ENCODE peak calls at places on chromosomes 6 and 20, in eight cellular contexts. S is HepG2, V is GM23338, H is GM12878, R is HCT116, F is Panc1, I is K562, N is upper lobe of left lung. W is an unnamed sample.

GRCh38 chr6:122580731-122581130 is 29.5 kb upstream of the PKIB start:
- ATAC-seq in S (peak), V (peak), H (peak), R (peak), F (no peak), I (peak), N (no peak), W (no peak)

GRCh38 chr20:19487420-19487819 is 270.6 kb upstream of the RIN2 start:
- ATAC-seq in S (no peak), V (no peak), H (no peak), R (no peak), F (no peak), I (no peak), N (no peak), W (no peak)

GRCh38 chr20:31633339-31633914 is 4.3 kb upstream of the COX4I2 start:
- ATAC-seq in S (peak), V (no peak), H (no peak), R (no peak), F (peak), I (peak), N (peak), W (peak)

GRCh38 chr20:47993035-47993755 is 207.9 kb upstream of the SULF2 start:
- ATAC-seq in S (no peak), V (no peak), H (no peak), R (no peak), F (no peak), I (no peak), N (no peak), W (no peak)

GRCh38 chr20:20038586-20038985 is 13.7 kb downstream of the CRNKL1 start:
- ATAC-seq in S (no peak), V (no peak), H (no peak), R (no peak), F (no peak), I (no peak), N (no peak), W (no peak)

GRCh38 chr6:68726307-68726706 is 91.2 kb downstream of the ADGRB3 start:
- ATAC-seq in S (no peak), V (no peak), H (no peak), R (no peak), F (no peak), I (no peak), N (no peak), W (no peak)

GRCh38 chr20:13338097-13338661 is 117.1 kb downstream of the ISM1 start:
- ATAC-seq in S (no peak), V (no peak), H (peak), R (no peak), F (no peak), I (no peak), N (no peak), W (no peak)

GRCh38 chr6:27183082-27183832 is 64.2 kb upstream of the PRSS16 start:
- ATAC-seq in S (no peak), V (peak), H (no peak), R (no peak), F (no peak), I (no peak), N (no peak), W (no peak)

GRCh38 chr20:57693670-57694329 is 16.0 kb downstream of the PMEPA1 start:
- ATAC-seq in S (no peak), V (no peak), H (no peak), R (no peak), F (no peak), I (no peak), N (no peak), W (no peak)

GRCh38 chr6:144474904-144475303 is 189.8 kb downstream of the UTRN start:
- ATAC-seq in S (no peak), V (no peak), H (no peak), R (no peak), F (no peak), I (no peak), N (no peak), W (no peak)

GRCh38 chr6:139277161-139277560 is 14.6 kb downstream of the TXLNB start:
- ATAC-seq in S (no peak), V (no peak), H (no peak), R (no peak), F (no peak), I (no peak), N (no peak), W (no peak)

GRCh38 chr6:18091382-18091781 is 31.1 kb downstream of the NHLRC1 start:
- ATAC-seq in S (no peak), V (no peak), H (no peak), R (no peak), F (no peak), I (no peak), N (no peak), W (no peak)

GRCh38 chr6:23224540-23224939 is 655.2 kb downstream of the HDGFL1 start:
- ATAC-seq in S (no peak), V (no peak), H (peak), R (no peak), F (no peak), I (no peak), N (no peak), W (no peak)

GRCh38 chr20:16258766-16259165 is 314.5 kb downstream of the KIF16B start:
- ATAC-seq in S (no peak), V (no peak), H (no peak), R (no peak), F (no peak), I (no peak), N (no peak), W (no peak)

GRCh38 chr6:113857565-113858066 is 471 bp downstream of the MARCKS start:
- ATAC-seq in S (no peak), V (peak), H (no peak), R (peak), F (peak), I (no peak), N (no peak), W (no peak)

GRCh38 chr20:53654932-53655674 is 61.5 kb upstream of the ZNF217 start:
- ATAC-seq in S (no peak), V (no peak), H (peak), R (no peak), F (peak), I (peak), N (no peak), W (no peak)

DNA sequence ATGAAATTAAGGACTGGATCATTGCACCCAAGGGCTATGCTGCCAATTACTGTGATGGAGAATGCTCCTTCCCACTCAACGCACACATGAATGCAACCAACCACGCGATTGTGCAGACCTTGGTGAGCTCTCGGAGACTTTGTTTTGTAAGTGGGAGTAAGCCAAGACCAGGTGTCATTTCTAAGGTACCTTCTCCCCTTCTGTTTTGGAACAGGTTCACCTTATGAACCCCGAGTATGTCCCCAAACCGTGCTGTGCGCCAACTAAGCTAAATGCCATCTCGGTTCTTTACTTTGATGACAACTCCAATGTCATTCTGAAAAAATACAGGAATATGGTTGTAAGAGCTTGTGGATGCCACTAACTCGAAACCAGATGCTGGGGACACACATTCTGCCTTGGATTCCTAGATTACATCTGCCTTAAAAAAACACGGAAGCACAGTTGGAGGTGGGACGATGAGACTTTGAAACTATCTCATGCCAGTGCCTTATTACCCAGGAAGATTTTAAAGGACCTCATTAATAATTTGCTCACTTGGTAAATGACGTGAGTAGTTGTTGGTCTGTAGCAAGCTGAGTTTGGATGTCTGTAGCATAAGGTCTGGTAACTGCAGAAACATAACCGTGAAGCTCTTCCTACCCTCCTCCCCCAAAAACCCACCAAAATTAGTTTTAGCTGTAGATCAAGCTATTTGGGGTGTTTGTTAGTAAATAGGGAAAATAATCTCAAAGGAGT is 30.4 kb downstream of the TXNDC5 start:
- ATAC-seq in S (no peak), V (no peak), H (no peak), R (no peak), F (no peak), I (no peak), N (no peak), W (no peak)
- TF ChIP-seq POLR2AphosphoS5 in S (peak), V (no peak), H (no peak), R (no peak), F (no peak), I (peak), N (no peak), W (no peak)

DNA sequence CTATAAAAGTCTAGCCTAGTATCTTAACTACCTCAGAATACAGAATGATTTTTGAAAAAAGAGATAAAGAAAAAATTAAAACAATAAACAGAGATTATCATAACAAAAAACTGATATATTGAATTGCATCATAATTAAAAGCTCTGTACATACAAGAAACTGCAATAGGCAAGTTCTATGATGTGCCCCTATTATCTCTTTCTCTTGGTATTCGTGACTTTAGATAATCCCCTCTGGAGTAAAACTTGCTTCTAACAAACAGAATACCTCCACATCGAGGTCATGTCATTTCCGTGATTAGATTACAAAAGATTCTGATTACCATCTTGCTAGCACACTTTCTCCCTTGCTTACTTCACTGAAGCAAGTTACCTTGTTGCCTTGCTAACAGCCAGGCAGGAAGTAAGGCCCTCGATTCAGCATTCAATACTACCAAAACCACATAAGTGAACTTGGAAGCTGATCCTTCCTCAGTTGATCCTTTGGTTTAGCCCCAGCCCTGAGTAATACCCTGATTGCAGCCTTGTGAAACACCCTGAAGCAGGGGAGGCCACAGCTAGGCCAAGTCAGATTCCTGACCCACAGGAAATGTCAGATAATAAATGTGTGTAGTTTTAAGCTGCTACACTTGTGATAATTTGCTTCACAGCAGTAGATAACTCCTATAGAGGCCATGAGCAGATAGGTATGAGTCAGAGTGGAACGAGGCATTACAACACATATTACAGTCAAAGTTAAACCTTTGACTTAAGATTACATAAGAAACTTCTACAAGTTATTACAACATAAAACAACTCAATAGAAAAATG is 53.7 kb upstream of the TMX4 start:
- ATAC-seq in S (peak), V (peak), H (no peak), R (no peak), F (no peak), I (no peak), N (no peak), W (peak)
- H3K27ac ChIP-seq in S (no peak), V (peak), H (no peak), R (no peak), F (no peak), I (no peak), N (no peak), W (no peak)

GRCh38 chr6:42193491-42193894 is 1.3 kb downstream of the GUCA1B start:
- ATAC-seq in S (no peak), V (peak), H (no peak), R (peak), F (peak), I (no peak), N (no peak), W (no peak)

GRCh38 chr6:42190784-42191183 is 4.0 kb downstream of the GUCA1B start:
- ATAC-seq in S (no peak), V (no peak), H (no peak), R (no peak), F (no peak), I (peak), N (no peak), W (no peak)

GRCh38 chr6:42185597-42185996 is 9.2 kb downstream of the GUCA1B start:
- ATAC-seq in S (peak), V (peak), H (no peak), R (no peak), F (no peak), I (peak), N (peak), W (no peak)

GRCh38 chr6:42184475-42184874 is 10.3 kb downstream of the GUCA1B start:
- ATAC-seq in S (peak), V (no peak), H (no peak), R (no peak), F (no peak), I (no peak), N (no peak), W (no peak)

GRCh38 chr6:42188406-42188805 is 6.3 kb downstream of the GUCA1B start:
- ATAC-seq in S (no peak), V (no peak), H (no peak), R (no peak), F (no peak), I (no peak), N (no peak), W (no peak)
- TF ChIP-seq POLR2AphosphoS5 in S (no peak), V (no peak), H (no peak), R (no peak), F (no peak), I (no peak), N (no peak), W (no peak)

GRCh38 chr20:17507032-17507431 is 24.1 kb downstream of the BFSP1 start:
- ATAC-seq in S (no peak), V (no peak), H (no peak), R (no peak), F (no peak), I (peak), N (no peak), W (no peak)

GRCh38 chr20:17505664-17506517 is 25.3 kb downstream of the BFSP1 start:
- ATAC-seq in S (peak), V (peak), H (peak), R (no peak), F (peak), I (peak), N (no peak), W (peak)

GRCh38 chr20:17503501-17504325 is 27.5 kb downstream of the BFSP1 start:
- ATAC-seq in S (no peak), V (no peak), H (no peak), R (no peak), F (no peak), I (no peak), N (no peak), W (no peak)

GRCh38 chr20:17504326-17504897 is 26.8 kb downstream of the BFSP1 start:
- ATAC-seq in S (peak), V (peak), H (peak), R (peak), F (peak), I (peak), N (peak), W (peak)

DNA sequence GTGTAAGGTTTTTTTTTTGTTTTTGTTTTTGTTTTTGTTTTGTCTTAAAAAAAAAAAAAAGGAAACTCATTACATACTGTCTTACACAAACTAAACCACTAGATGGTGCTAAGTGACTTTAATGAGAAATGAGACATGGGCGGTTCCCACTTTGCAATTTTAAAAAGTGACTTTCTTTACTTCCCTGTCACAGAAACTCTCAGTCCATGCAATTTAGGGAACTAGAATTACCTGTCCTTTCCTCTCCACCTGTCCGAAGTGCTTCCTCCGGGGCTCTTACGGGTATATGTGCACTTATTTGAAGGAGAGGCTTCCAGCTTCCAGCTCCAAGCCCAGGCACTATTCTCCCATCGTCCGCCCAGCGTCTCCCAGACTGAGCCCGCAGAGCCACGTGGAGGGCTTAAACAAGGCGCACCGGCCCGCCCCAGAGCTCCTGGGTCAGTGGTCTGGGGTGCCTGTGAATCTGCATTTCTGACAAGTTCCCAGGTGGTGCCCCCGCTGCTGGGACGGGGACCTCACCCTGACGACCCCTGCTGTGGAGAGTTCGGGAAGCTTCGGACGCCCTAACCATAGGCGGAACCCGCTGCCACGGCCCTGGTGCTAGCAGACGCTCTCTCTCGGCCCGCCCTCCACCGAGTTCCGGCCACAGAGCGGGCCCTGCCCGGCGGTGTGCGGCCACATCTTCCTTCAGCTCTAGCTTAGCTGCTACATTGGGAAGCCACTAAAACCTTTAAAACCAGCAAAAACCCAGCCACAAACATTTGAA is 26.1 kb downstream of the BFSP1 start:
- ATAC-seq in S (peak), V (peak), H (peak), R (peak), F (peak), I (peak), N (peak), W (peak)
- H3K27ac ChIP-seq in S (no peak), V (no peak), H (no peak), R (no peak), F (peak), I (no peak), N (peak), W (peak)

GRCh38 chr20:2658414-2659354 is 5.3 kb downstream of the IDH3B start:
- ATAC-seq in S (peak), V (peak), H (peak), R (peak), F (peak), I (peak), N (no peak), W (no peak)
- TF ChIP-seq POLR2AphosphoS5 in S (peak), V (peak), H (peak), R (peak), F (peak), I (no peak), N (no peak), W (no peak)

DNA sequence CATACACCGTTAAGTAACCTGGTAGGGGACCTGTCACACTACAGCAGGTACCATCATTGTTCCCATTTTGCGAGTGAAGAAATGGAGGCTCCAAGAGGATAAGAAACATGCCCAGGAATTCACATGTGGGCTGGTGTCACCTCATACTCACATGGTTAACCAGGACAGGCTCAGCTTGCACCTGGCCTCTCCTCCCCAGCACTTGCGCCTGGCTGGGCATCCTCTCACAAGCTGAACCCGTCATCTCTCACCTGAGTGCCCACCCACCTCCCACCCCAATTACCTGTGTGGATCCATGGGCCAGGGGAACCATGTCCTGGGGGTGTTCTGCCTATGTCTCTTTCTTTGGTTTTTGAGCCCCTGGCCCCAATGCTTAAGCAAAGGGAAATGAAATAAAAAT is 1.5 kb downstream of the SFTA2 start:
- ATAC-seq in S (peak), V (no peak), H (no peak), R (no peak), F (no peak), I (no peak), N (no peak), W (no peak)
- H3K27ac ChIP-seq in S (no peak), V (no peak), H (no peak), R (no peak), F (no peak), I (no peak), N (peak), W (no peak)

DNA sequence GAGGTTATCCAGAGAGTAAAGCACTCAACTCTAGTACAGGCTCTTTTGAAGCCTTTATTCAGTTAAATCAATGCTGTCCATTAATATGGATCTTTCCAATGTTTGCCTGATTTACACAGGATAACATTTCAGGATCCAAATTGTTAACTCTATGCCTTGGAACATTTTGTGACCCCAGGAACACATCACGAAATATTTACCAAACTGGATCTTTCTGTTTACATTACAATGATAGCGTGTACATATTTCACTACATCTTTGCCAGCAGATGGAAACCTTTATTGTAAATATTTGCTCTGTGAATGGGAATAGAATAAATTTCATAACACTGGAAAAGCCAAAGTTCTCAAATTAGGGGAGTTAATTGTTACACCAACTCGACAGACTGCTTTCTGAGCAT is 23.5 kb downstream of the BPIFA2 start:
- ATAC-seq in S (no peak), V (no peak), H (no peak), R (no peak), F (no peak), I (no peak), N (no peak), W (no peak)
- TF ChIP-seq POLR2AphosphoS5 in S (no peak), V (no peak), H (no peak), R (no peak), F (no peak), I (no peak), N (no peak), W (no peak)

GRCh38 chr20:63591786-63592355 is 17.8 kb upstream of the HELZ2 start:
- ATAC-seq in S (no peak), V (no peak), H (no peak), R (no peak), F (no peak), I (no peak), N (no peak), W (no peak)

GRCh38 chr20:63589261-63590217 is 15.5 kb upstream of the HELZ2 start:
- ATAC-seq in S (no peak), V (no peak), H (no peak), R (no peak), F (no peak), I (no peak), N (no peak), W (no peak)

GRCh38 chr20:63591147-63591533 is 17.1 kb upstream of the HELZ2 start:
- ATAC-seq in S (no peak), V (no peak), H (no peak), R (no peak), F (no peak), I (no peak), N (no peak), W (no peak)

GRCh38 chr20:63588641-63589041 is 14.6 kb upstream of the HELZ2 start:
- ATAC-seq in S (peak), V (no peak), H (no peak), R (no peak), F (peak), I (peak), N (no peak), W (no peak)

GRCh38 chr20:63590218-63591146 is 16.4 kb upstream of the HELZ2 start:
- ATAC-seq in S (no peak), V (no peak), H (no peak), R (no peak), F (no peak), I (no peak), N (no peak), W (no peak)
- H3K27ac ChIP-seq in S (no peak), V (no peak), H (no peak), R (no peak), F (no peak), I (no peak), N (no peak), W (no peak)